ENCODE peak calls at places on chromosomes 6 and 20, in eight cellular contexts. A is GM23248, D is PC-3, S is neuronal stem cell, P is mesendoderm, T is K562, U is MM.1S, M is GM12878. V is an unnamed sample.

GRCh38 chr20:20366551-20366895 is 1.4 kb upstream of the INSM1 start:
- DNase-seq in S (no peak), A (no peak), T (no peak), D (no peak), U (no peak), P (no peak), M (no peak), V (no peak)

GRCh38 chr20:61416546-61416945 is 164.5 kb downstream of the CDH4 start:
- DNase-seq in S (no peak), A (no peak), U (no peak), D (no peak), T (no peak), M (no peak), P (no peak), V (no peak)

GRCh38 chr20:41142241-41142640 is 4.9 kb downstream of the PLCG1 start:
- DNase-seq in T (no peak), M (no peak), U (no peak), D (no peak), S (no peak), P (no peak), A (no peak), V (no peak)

GRCh38 chr20:44064501-44065400 is 122.2 kb downstream of the JPH2 start:
- DNase-seq in P (no peak), S (no peak), D (no peak), U (no peak), M (no peak), A (no peak), T (no peak), V (no peak)

GRCh38 chr20:13009682-13010406 is 1.1 kb downstream of the SPTLC3 start:
- DNase-seq in A (peak; percentile 94), S (no peak), P (no peak), T (no peak), M (peak; percentile 77), U (peak; percentile 80), D (peak; percentile 86), V (peak; percentile 88)

GRCh38 chr6:13536796-13537526 is 37.4 kb upstream of the SIRT5 start:
- DNase-seq in A (peak; percentile 54), D (no peak), M (no peak), U (no peak), T (no peak), P (no peak), S (no peak), V (peak; percentile 17)

GRCh38 chr6:53359088-53359842 is 10.5 kb upstream of the ELOVL5 start:
- DNase-seq in P (peak; percentile 99), T (peak; percentile 98), M (peak; percentile 78), U (peak; percentile 93), S (peak; percentile 95), D (peak; percentile 96), A (peak; percentile 98), V (peak; percentile 99)

GRCh38 chr6:35128496-35128895 is 12.6 kb downstream of the TCP11 start:
- DNase-seq in S (no peak), P (peak; percentile 23), A (peak; percentile 64), M (no peak), D (no peak), U (no peak), T (no peak), V (peak; percentile 32)

GRCh38 chr6:102022803-102023202 is 629.3 kb downstream of the GRIK2 start:
- DNase-seq in M (no peak), P (no peak), A (no peak), D (no peak), S (no peak), T (no peak), U (no peak), V (no peak)

GRCh38 chr6:15346315-15346714 is 100.4 kb downstream of the JARID2 start:
- DNase-seq in M (no peak), T (no peak), D (no peak), U (no peak), S (no peak), P (no peak), A (no peak), V (no peak)

GRCh38 chr6:137697267-137697938 is 169.7 kb upstream of the TNFAIP3 start:
- DNase-seq in A (peak; percentile 37), P (peak; percentile 96), U (peak; percentile 36), D (peak; percentile 17), M (no peak), T (no peak), S (peak; percentile 20), V (peak; percentile 22)

GRCh38 chr6:111922454-111923297 is 49.4 kb upstream of the FYN start:
- DNase-seq in M (no peak), U (no peak), D (peak; percentile 31), T (no peak), S (no peak), A (peak; percentile 80), P (peak; percentile 27), V (peak; percentile 75)

GRCh38 chr6:159594750-159595117 is 98.3 kb downstream of the SOD2 start:
- DNase-seq in S (no peak), M (no peak), T (no peak), U (no peak), D (peak; percentile 74), A (peak; percentile 91), P (no peak), V (peak; percentile 70)

GRCh38 chr20:44714701-44715494 is at the start of gene CCN5:
- DNase-seq in S (no peak), U (no peak), D (peak; percentile 89), A (peak; percentile 95), M (no peak), P (no peak), T (peak; percentile 48), V (peak; percentile 90)

GRCh38 chr6:166866839-166867637 is 89.3 kb downstream of the RNASET2 start:
- DNase-seq in P (no peak), D (no peak), A (no peak), M (no peak), U (no peak), S (no peak), T (no peak), V (no peak)

GRCh38 chr20:17674722-17675518 is 7.1 kb downstream of the RRBP1 start:
- DNase-seq in S (no peak), M (no peak), P (no peak), U (no peak), D (no peak), T (no peak), A (peak; percentile 67), V (peak; percentile 71)

GRCh38 chr6:128235556-128235955 is 284.8 kb downstream of the PTPRK start:
- DNase-seq in A (no peak), D (no peak), U (no peak), T (no peak), M (no peak), P (no peak), S (no peak), V (no peak)

GRCh38 chr6:168138436-168138835 is 59.4 kb upstream of the FRMD1 start:
- DNase-seq in S (no peak), P (no peak), U (no peak), T (no peak), D (no peak), M (no peak), A (no peak), V (no peak)

GRCh38 chr6:70280462-70280861 is 22.4 kb downstream of the COL9A1 start:
- DNase-seq in M (no peak), D (no peak), A (no peak), U (no peak), S (no peak), P (peak; percentile 29), T (no peak), V (no peak)

GRCh38 chr6:27414996-27415395 is 26.4 kb downstream of the ZNF391 start:
- DNase-seq in P (no peak), A (no peak), M (no peak), S (no peak), T (no peak), U (no peak), D (peak; percentile 52), V (no peak)

GRCh38 chr20:46123482-46124245 is 5.5 kb downstream of the CD40 start:
- DNase-seq in S (no peak), D (no peak), A (no peak), P (no peak), T (no peak), U (no peak), M (no peak), V (no peak)

GRCh38 chr6:165616116-165616515 is 46.9 kb downstream of the PDE10A start:
- DNase-seq in S (no peak), U (no peak), D (no peak), P (no peak), A (peak; percentile 1), T (no peak), M (no peak), V (no peak)
- H3K9ac ChIP-seq in S (no peak overlapping the region), U (no peak overlapping the region), D (no peak overlapping the region), P (peak overlapping the region; percentile 18), A (no peak overlapping the region), T (no peak overlapping the region), M (no peak overlapping the region), V (peak overlapping the region; percentile 78)

GRCh38 chr20:50921783-50922501 is 9.3 kb downstream of the ADNP start:
- DNase-seq in S (no peak), U (no peak), M (no peak), A (no peak), P (no peak), T (no peak), D (no peak), V (no peak)
- H3K4me1 ChIP-seq in S (peaks cover 2% of the 10 kb centered on the region), U (peaks cover 3% of the 10 kb centered on the region), M (peaks cover 19% of the 10 kb centered on the region), A (peaks cover 49% of the 10 kb centered on the region), P (no peaks in the 10 kb centered on the region), T (no peaks in the 10 kb centered on the region), D (no peaks in the 10 kb centered on the region), V (peaks cover 77% of the 10 kb centered on the region)

DNA sequence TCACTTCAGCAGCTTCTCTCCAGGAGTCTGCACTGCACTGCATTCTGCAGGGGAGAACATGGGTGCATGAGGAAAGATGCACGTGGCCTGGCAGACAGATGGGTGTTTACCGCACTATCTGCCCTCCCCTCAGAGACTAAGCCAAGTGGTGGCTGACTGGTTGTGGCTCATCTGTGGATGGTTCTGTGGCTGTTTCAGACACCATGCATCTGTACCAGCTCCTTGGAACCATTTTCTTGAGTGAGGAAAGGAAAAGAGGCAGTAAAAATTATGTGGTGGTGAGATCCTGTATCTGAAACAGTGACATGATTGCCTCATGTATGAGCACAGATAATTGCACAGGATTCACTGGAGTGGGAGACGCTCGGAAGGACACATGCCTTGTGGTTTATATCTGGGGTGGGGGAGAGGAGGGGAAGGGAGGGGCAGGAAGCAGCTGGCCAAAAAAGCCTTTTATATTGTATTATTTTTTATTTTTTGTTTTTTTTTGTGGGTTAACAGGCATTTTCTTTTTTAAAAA is 161.7 kb downstream of the ERMARD start:
- DNase-seq in P (no peak), T (no peak), D (no peak), U (no peak), M (no peak), A (no peak), S (no peak), V (no peak)
- H3K9ac ChIP-seq in P (no peak overlapping the region), T (no peak overlapping the region), D (no peak overlapping the region), U (no peak overlapping the region), M (no peak overlapping the region), A (no peak overlapping the region), S (no peak overlapping the region), V (no peak overlapping the region)

GRCh38 chr6:156826290-156826955 is 49.2 kb downstream of the ARID1B start:
- DNase-seq in M (no peak), D (no peak), S (no peak), T (no peak), A (no peak), P (peak; percentile 59), U (no peak), V (no peak)
- H3K4me1 ChIP-seq in M (peaks cover 21% of the 10 kb centered on the region), D (peaks cover 24% of the 10 kb centered on the region), S (peaks cover 10% of the 10 kb centered on the region), T (peaks cover 5% of the 10 kb centered on the region), A (peaks cover 34% of the 10 kb centered on the region), P (peaks cover 8% of the 10 kb centered on the region), U (no peaks in the 10 kb centered on the region), V (peaks cover 21% of the 10 kb centered on the region)

GRCh38 chr6:169289257-169289656 is 35.6 kb upstream of the THBS2 start:
- DNase-seq in T (no peak), M (no peak), D (no peak), S (no peak), P (no peak), U (no peak), A (no peak), V (no peak)
- H3K9ac ChIP-seq in T (no peak overlapping the region), M (no peak overlapping the region), D (no peak overlapping the region), S (no peak overlapping the region), P (no peak overlapping the region), U (no peak overlapping the region), A (peak overlapping the region; percentile 69), V (peak overlapping the region; percentile 76)

GRCh38 chr20:24657211-24657610 is 187.8 kb downstream of the SYNDIG1 start:
- DNase-seq in S (no peak), M (no peak), A (peak; percentile 14), T (peak; percentile 9), D (peak; percentile 81), U (no peak), P (no peak), V (peak; percentile 64)
- H3K4me1 ChIP-seq in S (no peaks in the 10 kb centered on the region), M (no peaks in the 10 kb centered on the region), A (peaks cover 18% of the 10 kb centered on the region), T (no peaks in the 10 kb centered on the region), D (peaks cover 24% of the 10 kb centered on the region), U (no peaks in the 10 kb centered on the region), P (no peaks in the 10 kb centered on the region), V (peaks cover 19% of the 10 kb centered on the region)